ENCODE peak calls at places on chromosomes 2 and 18, in nine cellular contexts. One of them, this sample, is unnamed.

GRCh38 chr2:101063753-101064502 is 61.8 kb downstream of the RPL31 start:
- DNase-seq in thyroid gland: no peak
- DNase-seq in ovary: no peak
- DNase-seq in IMR-90: no peak
- DNase-seq in erythroblast: no peak
- DNase-seq in heart left ventricle: no peak
- DNase-seq in breast epithelium: no peak
- DNase-seq in HepG2: no peak
- DNase-seq in spleen: no peak
- DNase-seq in this sample: no peak

GRCh38 chr18:5052491-5052890 is 144.6 kb downstream of the AKAIN1 start:
- DNase-seq in thyroid gland: no peak
- DNase-seq in heart left ventricle: no peak
- DNase-seq in HepG2: no peak
- DNase-seq in ovary: no peak
- DNase-seq in erythroblast: no peak
- DNase-seq in spleen: no peak
- DNase-seq in breast epithelium: no peak
- DNase-seq in IMR-90: no peak
- DNase-seq in this sample: no peak

GRCh38 chr2:235605306-235605998 is 111.6 kb downstream of the AGAP1 start:
- DNase-seq in heart left ventricle: peak; percentile 71
- DNase-seq in spleen: no peak
- DNase-seq in HepG2: no peak
- DNase-seq in ovary: peak; percentile 78
- DNase-seq in IMR-90: peak; percentile 94
- DNase-seq in thyroid gland: peak; percentile 48
- DNase-seq in erythroblast: peak; percentile 78
- DNase-seq in breast epithelium: peak; percentile 41
- DNase-seq in this sample: peak; percentile 78

GRCh38 chr2:102027036-102027702 is 35.4 kb downstream of the IL1R2 start:
- DNase-seq in breast epithelium: no peak
- DNase-seq in IMR-90: peak; percentile 88
- DNase-seq in HepG2: no peak
- DNase-seq in erythroblast: no peak
- DNase-seq in spleen: no peak
- DNase-seq in heart left ventricle: no peak
- DNase-seq in thyroid gland: no peak
- DNase-seq in ovary: no peak
- DNase-seq in this sample: no peak

GRCh38 chr2:231902598-231902997 is 23.6 kb downstream of the NPPC start:
- DNase-seq in breast epithelium: no peak
- DNase-seq in HepG2: no peak
- DNase-seq in ovary: no peak
- DNase-seq in thyroid gland: no peak
- DNase-seq in erythroblast: no peak
- DNase-seq in IMR-90: no peak
- DNase-seq in heart left ventricle: no peak
- DNase-seq in spleen: peak; percentile 29
- DNase-seq in this sample: no peak

GRCh38 chr2:200509227-200509607 is 651 bp downstream of the KCTD18 start:
- DNase-seq in IMR-90: no peak
- DNase-seq in spleen: no peak
- DNase-seq in ovary: no peak
- DNase-seq in erythroblast: peak; percentile 35
- DNase-seq in HepG2: no peak
- DNase-seq in thyroid gland: peak; percentile 13
- DNase-seq in breast epithelium: no peak
- DNase-seq in heart left ventricle: no peak
- DNase-seq in this sample: no peak

GRCh38 chr2:63364866-63365265 is 223.4 kb downstream of the WDPCP start:
- DNase-seq in thyroid gland: no peak
- DNase-seq in HepG2: peak; percentile 54
- DNase-seq in IMR-90: no peak
- DNase-seq in spleen: no peak
- DNase-seq in erythroblast: no peak
- DNase-seq in ovary: no peak
- DNase-seq in heart left ventricle: no peak
- DNase-seq in breast epithelium: no peak
- DNase-seq in this sample: no peak

GRCh38 chr2:138373993-138374408 is 127.6 kb upstream of the SPOPL start:
- DNase-seq in heart left ventricle: no peak
- DNase-seq in thyroid gland: no peak
- DNase-seq in spleen: no peak
- DNase-seq in breast epithelium: no peak
- DNase-seq in HepG2: peak; percentile 58
- DNase-seq in IMR-90: peak; percentile 52
- DNase-seq in erythroblast: peak; percentile 55
- DNase-seq in ovary: no peak
- DNase-seq in this sample: no peak

GRCh38 chr2:47043142-47043890 is 111.8 kb downstream of the STPG4 start:
- DNase-seq in ovary: peak; percentile 70
- DNase-seq in breast epithelium: peak; percentile 84
- DNase-seq in spleen: peak; percentile 82
- DNase-seq in thyroid gland: peak; percentile 61
- DNase-seq in erythroblast: no peak
- DNase-seq in heart left ventricle: peak; percentile 73
- DNase-seq in HepG2: peak; percentile 79
- DNase-seq in IMR-90: peak; percentile 95
- DNase-seq in this sample: peak; percentile 93

GRCh38 chr2:68436270-68436669 is 30.8 kb downstream of the FBXO48 start:
- DNase-seq in ovary: no peak
- DNase-seq in thyroid gland: no peak
- DNase-seq in HepG2: no peak
- DNase-seq in heart left ventricle: no peak
- DNase-seq in breast epithelium: no peak
- DNase-seq in IMR-90: peak; percentile 45
- DNase-seq in erythroblast: peak; percentile 42
- DNase-seq in spleen: no peak
- DNase-seq in this sample: no peak

GRCh38 chr2:121790276-121790956 is 35.0 kb downstream of the TSN start:
- DNase-seq in HepG2: peak; percentile 61
- DNase-seq in erythroblast: no peak
- DNase-seq in spleen: no peak
- DNase-seq in thyroid gland: no peak
- DNase-seq in breast epithelium: no peak
- DNase-seq in heart left ventricle: no peak
- DNase-seq in IMR-90: peak; percentile 92
- DNase-seq in ovary: no peak
- DNase-seq in this sample: no peak

GRCh38 chr2:103365071-103365470 is 603.2 kb downstream of the TMEM182 start:
- DNase-seq in HepG2: no peak
- DNase-seq in breast epithelium: no peak
- DNase-seq in heart left ventricle: no peak
- DNase-seq in thyroid gland: no peak
- DNase-seq in spleen: no peak
- DNase-seq in ovary: no peak
- DNase-seq in erythroblast: no peak
- DNase-seq in IMR-90: no peak
- DNase-seq in this sample: no peak

GRCh38 chr2:3132466-3132865 is 245.2 kb downstream of the EIPR1 start:
- DNase-seq in spleen: no peak
- DNase-seq in ovary: no peak
- DNase-seq in IMR-90: no peak
- DNase-seq in heart left ventricle: no peak
- DNase-seq in HepG2: no peak
- DNase-seq in breast epithelium: no peak
- DNase-seq in thyroid gland: no peak
- DNase-seq in erythroblast: no peak
- DNase-seq in this sample: no peak

GRCh38 chr18:44592639-44593038 is 88.0 kb upstream of the SETBP1 start:
- DNase-seq in erythroblast: no peak
- DNase-seq in spleen: no peak
- DNase-seq in HepG2: no peak
- DNase-seq in ovary: no peak
- DNase-seq in breast epithelium: no peak
- DNase-seq in IMR-90: peak; percentile 70
- DNase-seq in heart left ventricle: peak; percentile 23
- DNase-seq in thyroid gland: no peak
- DNase-seq in this sample: no peak

GRCh38 chr2:20525041-20526035 is 78.5 kb downstream of the RHOB start:
- DNase-seq in spleen: no peak
- DNase-seq in HepG2: peak; percentile 96
- DNase-seq in erythroblast: peak; percentile 34
- DNase-seq in thyroid gland: peak; percentile 92
- DNase-seq in breast epithelium: no peak
- DNase-seq in heart left ventricle: no peak
- DNase-seq in IMR-90: peak; percentile 68
- DNase-seq in ovary: no peak
- DNase-seq in this sample: peak; percentile 58

GRCh38 chr2:128591022-128591840 is 272.6 kb upstream of the HS6ST1 start:
- DNase-seq in HepG2: no peak
- DNase-seq in thyroid gland: no peak
- DNase-seq in spleen: peak; percentile 51
- DNase-seq in heart left ventricle: no peak
- DNase-seq in ovary: no peak
- DNase-seq in breast epithelium: no peak
- DNase-seq in IMR-90: no peak
- DNase-seq in erythroblast: no peak
- DNase-seq in this sample: no peak

GRCh38 chr2:32559136-32559535 is 68.7 kb upstream of the TTC27 start:
- DNase-seq in heart left ventricle: peak; percentile 33
- DNase-seq in thyroid gland: no peak
- DNase-seq in spleen: no peak
- DNase-seq in erythroblast: peak; percentile 28
- DNase-seq in HepG2: no peak
- DNase-seq in breast epithelium: no peak
- DNase-seq in IMR-90: peak; percentile 33
- DNase-seq in ovary: no peak
- DNase-seq in this sample: no peak

GRCh38 chr2:190997516-190998113 is 16.4 kb downstream of the STAT1 start:
- DNase-seq in thyroid gland: no peak
- DNase-seq in erythroblast: no peak
- DNase-seq in spleen: no peak
- DNase-seq in breast epithelium: no peak
- DNase-seq in ovary: no peak
- DNase-seq in HepG2: no peak
- DNase-seq in IMR-90: no peak
- DNase-seq in heart left ventricle: no peak
- DNase-seq in this sample: no peak
- TF ChIP-seq POLR2A in thyroid gland: no peak
- TF ChIP-seq POLR2A in erythroblast: no peak
- TF ChIP-seq POLR2A in spleen: no peak
- TF ChIP-seq POLR2A in breast epithelium: no peak
- TF ChIP-seq POLR2A in ovary: no peak
- TF ChIP-seq POLR2A in HepG2: no peak
- TF ChIP-seq POLR2A in IMR-90: no peak
- TF ChIP-seq POLR2A in heart left ventricle: no peak
- TF ChIP-seq POLR2A in this sample: no peak

GRCh38 chr2:177692828-177693269 is 300.3 kb downstream of the AGPS start:
- DNase-seq in erythroblast: no peak
- DNase-seq in HepG2: no peak
- DNase-seq in spleen: no peak
- DNase-seq in heart left ventricle: no peak
- DNase-seq in breast epithelium: no peak
- DNase-seq in ovary: peak; percentile 25
- DNase-seq in IMR-90: no peak
- DNase-seq in thyroid gland: no peak
- DNase-seq in this sample: no peak
- TF ChIP-seq POLR2A in erythroblast: no peak
- TF ChIP-seq POLR2A in HepG2: no peak
- TF ChIP-seq POLR2A in spleen: no peak
- TF ChIP-seq POLR2A in heart left ventricle: no peak
- TF ChIP-seq POLR2A in breast epithelium: no peak
- TF ChIP-seq POLR2A in ovary: no peak
- TF ChIP-seq POLR2A in IMR-90: no peak
- TF ChIP-seq POLR2A in thyroid gland: no peak
- TF ChIP-seq POLR2A in this sample: no peak

GRCh38 chr18:50969448-50969847 is 1.6 kb downstream of the ELAC1 start:
- DNase-seq in ovary: no peak
- DNase-seq in HepG2: no peak
- DNase-seq in breast epithelium: no peak
- DNase-seq in thyroid gland: no peak
- DNase-seq in spleen: no peak
- DNase-seq in IMR-90: no peak
- DNase-seq in heart left ventricle: no peak
- DNase-seq in erythroblast: peak; percentile 37
- DNase-seq in this sample: no peak

GRCh38 chr18:50970006-50970405 is 2.2 kb downstream of the ELAC1 start:
- DNase-seq in spleen: no peak
- DNase-seq in HepG2: no peak
- DNase-seq in erythroblast: no peak
- DNase-seq in IMR-90: no peak
- DNase-seq in breast epithelium: no peak
- DNase-seq in ovary: no peak
- DNase-seq in thyroid gland: peak; percentile 94
- DNase-seq in heart left ventricle: peak; percentile 26
- DNase-seq in this sample: peak; percentile 22

GRCh38 chr18:50973367-50974126 is 5.7 kb downstream of the ELAC1 start:
- DNase-seq in ovary: no peak
- DNase-seq in thyroid gland: peak; percentile 44
- DNase-seq in heart left ventricle: no peak
- DNase-seq in IMR-90: peak; percentile 79
- DNase-seq in erythroblast: no peak
- DNase-seq in breast epithelium: no peak
- DNase-seq in spleen: no peak
- DNase-seq in HepG2: peak; percentile 90
- DNase-seq in this sample: peak; percentile 67

DNA sequence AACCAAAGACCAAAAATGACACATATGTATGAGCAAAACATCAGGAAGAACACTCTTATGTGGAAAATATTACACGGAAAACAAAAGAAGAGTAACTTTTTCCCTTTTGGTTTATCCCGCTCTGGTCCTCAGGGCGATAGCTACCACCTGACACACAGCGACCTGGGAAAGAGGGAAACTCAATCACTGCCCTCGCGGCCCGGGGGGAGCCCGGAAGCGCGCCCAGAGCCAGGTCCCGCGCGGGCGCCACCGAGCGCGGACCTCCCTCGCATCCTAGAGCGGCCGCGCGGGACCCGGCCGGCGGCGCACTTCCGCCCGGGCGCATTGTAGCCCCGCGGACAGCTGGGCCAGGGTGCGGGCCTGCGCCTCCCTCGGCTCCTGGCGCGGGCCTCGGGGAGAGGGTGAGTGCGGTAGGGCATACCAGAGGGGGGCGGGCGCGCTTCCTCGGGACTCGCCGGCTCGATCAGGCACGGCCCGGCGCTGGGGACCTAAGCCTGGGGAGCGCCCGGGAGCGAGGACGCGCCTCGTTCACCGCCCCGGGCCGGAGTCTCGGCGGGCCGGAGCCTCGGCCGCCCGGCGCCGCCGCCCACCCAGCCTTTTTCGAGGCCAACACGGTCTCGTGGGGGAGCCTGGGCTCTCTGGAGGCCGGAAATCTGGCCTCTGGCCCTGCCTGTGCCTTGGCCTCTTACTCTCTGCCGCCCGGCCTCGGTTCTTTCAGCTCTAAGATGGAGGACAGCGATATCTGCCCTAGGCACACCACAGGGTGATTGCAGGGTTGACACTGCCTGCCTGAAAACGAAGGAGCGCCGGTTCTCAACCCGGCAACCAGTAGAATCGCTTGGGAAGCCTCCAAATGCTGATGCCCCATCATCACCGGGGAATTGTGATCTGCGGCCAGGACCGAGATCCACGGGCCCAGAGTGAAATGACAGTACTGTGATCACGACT is at the start of gene ELAC1:
- DNase-seq in breast epithelium: peak; percentile 56
- DNase-seq in IMR-90: peak; percentile 76
- DNase-seq in HepG2: peak; percentile 65
- DNase-seq in thyroid gland: peak; percentile 82
- DNase-seq in ovary: peak; percentile 81
- DNase-seq in erythroblast: peak; percentile 92
- DNase-seq in heart left ventricle: peak; percentile 79
- DNase-seq in spleen: peak; percentile 95
- DNase-seq in this sample: peak; percentile 86
- TF ChIP-seq POLR2A in breast epithelium: peak; percentile 37
- TF ChIP-seq POLR2A in IMR-90: peak; percentile 92
- TF ChIP-seq POLR2A in HepG2: peak; percentile 83
- TF ChIP-seq POLR2A in thyroid gland: peak; percentile 92
- TF ChIP-seq POLR2A in ovary: peak; percentile 92
- TF ChIP-seq POLR2A in erythroblast: peak; percentile 91
- TF ChIP-seq POLR2A in heart left ventricle: no peak
- TF ChIP-seq POLR2A in spleen: peak; percentile 22
- TF ChIP-seq POLR2A in this sample: peak; percentile 96

GRCh38 chr18:33472554-33472953 is 32.0 kb upstream of the CCDC178 start:
- DNase-seq in breast epithelium: no peak
- DNase-seq in IMR-90: no peak
- DNase-seq in spleen: no peak
- DNase-seq in HepG2: no peak
- DNase-seq in heart left ventricle: no peak
- DNase-seq in erythroblast: no peak
- DNase-seq in thyroid gland: no peak
- DNase-seq in ovary: no peak
- DNase-seq in this sample: no peak
- TF ChIP-seq POLR2A in breast epithelium: no peak
- TF ChIP-seq POLR2A in IMR-90: no peak
- TF ChIP-seq POLR2A in spleen: no peak
- TF ChIP-seq POLR2A in HepG2: no peak
- TF ChIP-seq POLR2A in heart left ventricle: no peak
- TF ChIP-seq POLR2A in erythroblast: no peak
- TF ChIP-seq POLR2A in thyroid gland: no peak
- TF ChIP-seq POLR2A in ovary: no peak
- TF ChIP-seq POLR2A in this sample: no peak

This sample was measured in gastrocnemius medialis.